ENCODE peak calls at places on chromosomes 11 and 22, in ten cellular contexts. O is AG09309; A is skeletal muscle cell; E is adipocyte; T is lung; F is GM12878; S is GM06990; B is thoracic aorta; R is IMR-90; P is CD4-positive, CD25-positive, alpha-beta regulatory T cell. N is an unnamed sample.

GRCh38 chr22:19974233-19974861 is 32.7 kb upstream of the TXNRD2 start:
- DNase-seq in P (no peak), B (no peak), O (no peak), T (peak; percentile 48), A (no peak), R (peak; percentile 51), E (peak; percentile 56), F (no peak), S (no peak), N (no peak)

GRCh38 chr11:107457205-107457557 is 444 bp downstream of the CWF19L2 start:
- DNase-seq in E (peak; percentile 32), O (no peak), T (no peak), R (peak; percentile 1), S (peak; percentile 3), P (no peak), B (no peak), F (no peak), A (no peak), N (no peak)

GRCh38 chr11:109960831-109961230 is 132.4 kb upstream of the ZC3H12C start:
- DNase-seq in R (peak; percentile 79), E (peak; percentile 91), O (peak; percentile 84), A (peak; percentile 96), P (no peak), S (no peak), F (no peak), B (no peak), T (peak; percentile 35), N (no peak)

GRCh38 chr22:19786959-19787848 is 26.6 kb downstream of the TBX1 start:
- DNase-seq in S (no peak), P (no peak), O (no peak), B (no peak), E (no peak), F (no peak), R (no peak), A (no peak), T (no peak), N (no peak)

GRCh38 chr11:118099838-118100570 is 13.2 kb upstream of the SMIM35 start:
- DNase-seq in T (no peak), E (no peak), S (no peak), R (no peak), A (no peak), F (no peak), B (no peak), O (no peak), P (no peak), N (no peak)

GRCh38 chr11:75969626-75970308 is 154.8 kb downstream of the UVRAG start:
- DNase-seq in B (no peak), T (no peak), R (peak; percentile 84), E (peak; percentile 50), P (no peak), A (peak; percentile 56), S (no peak), F (no peak), O (peak; percentile 71), N (no peak)

GRCh38 chr11:112103446-112103845 is 16.8 kb downstream of the SDHD start:
- DNase-seq in E (no peak), O (no peak), S (no peak), F (no peak), R (no peak), A (no peak), B (no peak), T (no peak), P (no peak), N (no peak)

GRCh38 chr11:832529-833113 is at the start of gene CD151:
- DNase-seq in T (no peak), A (no peak), S (peak; percentile 65), F (no peak), O (no peak), R (peak; percentile 45), E (peak; percentile 87), P (no peak), B (no peak), N (peak; percentile 41)

GRCh38 chr22:49790912-49791311 is 36.8 kb downstream of the BRD1 start:
- DNase-seq in S (no peak), A (no peak), B (no peak), P (no peak), F (no peak), O (no peak), R (no peak), T (no peak), E (no peak), N (no peak)

GRCh38 chr11:64344160-64344559 is 4.2 kb downstream of the CCDC88B start:
- DNase-seq in P (no peak), S (no peak), R (no peak), B (no peak), T (no peak), O (no peak), E (no peak), F (no peak), A (no peak), N (no peak)
- H3K4me3 ChIP-seq in P (no peak overlapping the region), S (no peak overlapping the region), R (no peak overlapping the region), B (no peak overlapping the region), T (no peak overlapping the region), O (no peak overlapping the region), E (no peak overlapping the region), F (no peak overlapping the region), A (no peak overlapping the region), N (no peak overlapping the region)

GRCh38 chr11:62791501-62792192 is at the start of gene TMEM223:
- DNase-seq in O (no peak), S (peak; percentile 86), A (no peak), F (no peak), B (peak; percentile 59), T (peak; percentile 85), E (peak; percentile 96), P (peak; percentile 88), R (peak; percentile 72), N (peak; percentile 82)

GRCh38 chr11:62789576-62789975 is 2.2 kb downstream of the TMEM223 start:
- DNase-seq in R (no peak), S (no peak), E (no peak), T (no peak), P (no peak), O (no peak), A (no peak), F (no peak), B (no peak), N (no peak)

GRCh38 chr11:62788991-62789390 is 1.8 kb downstream of the TMEM179B start:
- DNase-seq in F (no peak), O (no peak), A (no peak), P (no peak), S (no peak), R (no peak), B (no peak), E (no peak), T (no peak), N (no peak)

GRCh38 chr11:62786318-62787004 is 741 bp upstream of the TMEM179B start:
- DNase-seq in S (peak; percentile 93), T (peak; percentile 88), A (no peak), B (peak; percentile 66), E (peak; percentile 97), O (no peak), R (peak; percentile 68), F (no peak), P (peak; percentile 85), N (peak; percentile 72)

GRCh38 chr11:62787005-62787759 is at the start of gene TMEM179B:
- DNase-seq in S (peak; percentile 95), P (peak; percentile 96), R (peak; percentile 98), A (peak; percentile 89), T (peak; percentile 99), F (peak; percentile 88), O (peak; percentile 86), E (peak; percentile 100), B (peak; percentile 100), N (peak; percentile 100)
- H3K4me3 ChIP-seq in S (peak within 1 kb of the TSS; percentile 98), P (peak within 1 kb of the TSS; percentile 89), R (peak within 1 kb of the TSS; percentile 94), A (peak within 1 kb of the TSS; percentile 94), T (peak within 1 kb of the TSS; percentile 53), F (peak within 1 kb of the TSS; percentile 95), O (peak within 1 kb of the TSS; percentile 80), E (peak within 1 kb of the TSS; percentile 89), B (peak within 1 kb of the TSS; percentile 82), N (peak within 1 kb of the TSS; percentile 96)

DNA sequence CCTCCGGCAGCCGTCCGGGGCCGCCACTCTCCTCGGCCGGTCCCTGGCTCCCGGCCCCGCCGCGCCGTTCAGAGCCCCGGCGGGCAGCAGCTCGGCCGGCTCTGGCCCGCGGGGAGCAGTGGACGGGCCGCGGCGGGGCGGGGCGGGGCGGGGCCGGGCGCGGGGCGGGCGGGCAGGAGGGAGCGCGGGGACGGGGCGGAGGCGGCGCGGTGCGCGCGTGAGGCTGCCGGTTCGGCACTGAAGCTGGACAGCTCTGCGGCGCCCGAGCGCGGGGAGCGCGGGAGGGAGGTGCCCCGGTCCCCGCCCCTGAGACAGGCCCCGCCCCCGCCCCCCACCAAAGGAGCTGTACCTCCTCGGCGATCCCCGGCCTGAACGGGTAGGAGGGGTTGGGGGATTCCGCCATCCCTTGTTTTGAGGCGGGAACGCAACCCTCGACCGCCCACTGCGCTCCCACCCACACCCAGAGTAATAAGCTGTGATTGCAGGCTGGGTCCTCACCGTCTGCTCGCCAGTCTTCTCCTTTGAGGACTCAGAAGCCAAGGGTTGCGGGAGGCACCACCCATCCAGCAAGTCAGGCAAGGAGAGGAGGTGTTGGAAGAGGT is at the start of gene DRD2:
- DNase-seq in B (no peak), R (no peak), T (no peak), F (no peak), P (no peak), A (no peak), E (peak; percentile 0), O (no peak), S (no peak), N (no peak)
- H3K4me3 ChIP-seq in B (peak within 1 kb of the TSS; percentile 61), R (no peak within 1 kb of the TSS), T (no peak within 1 kb of the TSS), F (no peak within 1 kb of the TSS), P (no peak within 1 kb of the TSS), A (peak within 1 kb of the TSS; percentile 4), E (no peak within 1 kb of the TSS), O (no peak within 1 kb of the TSS), S (no peak within 1 kb of the TSS), N (no peak within 1 kb of the TSS)

GRCh38 chr11:93737904-93738612 is 3.2 kb downstream of the TAF1D start:
- DNase-seq in P (no peak), R (peak; percentile 18), B (no peak), T (no peak), A (no peak), O (no peak), F (no peak), S (no peak), E (no peak), N (no peak)

GRCh38 chr11:93740802-93741093 is 547 bp downstream of the TAF1D start:
- DNase-seq in A (no peak), S (no peak), R (peak; percentile 49), B (no peak), E (peak; percentile 85), T (peak; percentile 64), P (no peak), O (peak; percentile 16), F (no peak), N (peak; percentile 71)

GRCh38 chr11:93736129-93736528 is 5.2 kb downstream of the TAF1D start:
- DNase-seq in T (no peak), A (no peak), O (no peak), P (no peak), R (peak; percentile 63), F (no peak), E (peak; percentile 69), B (no peak), S (no peak), N (no peak)

GRCh38 chr11:93740031-93740801 is 1.1 kb downstream of the TAF1D start:
- DNase-seq in S (peak; percentile 59), E (peak; percentile 44), T (peak; percentile 44), R (peak; percentile 56), O (no peak), A (no peak), P (no peak), F (no peak), B (no peak), N (no peak)

DNA sequence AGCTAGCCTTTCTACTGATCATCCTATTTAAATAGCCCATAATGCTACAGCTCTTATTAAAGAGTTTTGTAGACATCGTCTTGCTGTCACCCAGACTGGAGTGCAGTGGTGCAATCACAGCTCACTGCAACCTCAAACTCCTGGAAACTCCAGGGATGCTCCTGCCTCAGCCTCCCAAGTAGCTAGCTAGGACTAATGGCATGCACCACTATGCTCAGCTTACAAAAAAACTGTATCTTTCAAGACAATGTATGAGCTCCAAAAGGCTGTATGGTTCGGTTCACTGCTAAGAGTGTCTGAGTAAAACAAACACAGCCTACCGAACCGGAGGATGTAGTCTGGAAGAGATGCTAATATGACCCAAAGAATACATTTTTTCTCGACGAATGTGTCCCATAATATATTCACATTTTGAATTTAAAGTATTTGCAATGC is 2.6 kb downstream of the TAF1D start:
- DNase-seq in T (no peak), P (no peak), B (no peak), R (no peak), F (no peak), E (no peak), O (no peak), S (no peak), A (no peak), N (no peak)
- H3K4me3 ChIP-seq in T (no peak overlapping the region), P (peak overlapping the region; percentile 92), B (peak overlapping the region; percentile 82), R (peak overlapping the region; percentile 20), F (peak overlapping the region; percentile 76), E (peak overlapping the region; percentile 98), O (peak overlapping the region; percentile 80), S (peak overlapping the region; percentile 99), A (peak overlapping the region; percentile 93), N (peak overlapping the region; percentile 81)